ENCODE peak calls at places on chromosomes 13 and 19, in seven cellular contexts. N is A549, Z is HL-60, O is HepG2, S is GM23338, R is K562, I is HCT116. F is an unnamed sample.

GRCh38 chr19:33231511-33231910 is 5.9 kb upstream of the SLC7A10 start:
- DNase-seq in N (no peak), Z (no peak), O (no peak), S (no peak), R (no peak), I (no peak), F (no peak)

GRCh38 chr13:94079876-94080275 is 399.6 kb downstream of the DCT start:
- DNase-seq in N (no peak), Z (no peak), O (no peak), S (no peak), R (no peak), I (no peak), F (no peak)

GRCh38 chr13:83024955-83025594 is 857.2 kb downstream of the SLITRK1 start:
- DNase-seq in N (no peak), Z (no peak), O (no peak), S (no peak), R (no peak), I (no peak), F (no peak)

GRCh38 chr13:43360911-43361605 is 337.7 kb downstream of the DNAJC15 start:
- DNase-seq in N (no peak), Z (no peak), O (no peak), S (no peak), R (no peak), I (no peak), F (no peak)

GRCh38 chr19:46721269-46722003 is 4.5 kb upstream of the PRKD2 start:
- DNase-seq in N (peak), Z (no peak), O (peak), S (peak), R (peak), I (no peak), F (no peak)

GRCh38 chr13:63208811-63209210 is 1793.2 kb upstream of the PCDH20 start:
- DNase-seq in N (no peak), Z (no peak), O (no peak), S (no peak), R (no peak), I (no peak), F (no peak)

GRCh38 chr13:36395280-36395679 is 37.0 kb upstream of the CCNA1 start:
- DNase-seq in N (peak), Z (no peak), O (peak), S (peak), R (no peak), I (no peak), F (no peak)

GRCh38 chr13:77351326-77351725 is 24.4 kb upstream of the MYCBP2 start:
- DNase-seq in N (no peak), Z (no peak), O (no peak), S (no peak), R (no peak), I (no peak), F (no peak)

GRCh38 chr19:40603071-40603718 is 2.0 kb downstream of the LTBP4 start:
- DNase-seq in N (no peak), Z (no peak), O (peak), S (peak), R (no peak), I (no peak), F (no peak)
- H3K4me3 ChIP-seq in N (peak), Z (peak), O (peak), S (peak), R (peak), I (peak), F (peak)

GRCh38 chr13:110276553-110276950 is 30.4 kb downstream of the COL4A1 start:
- DNase-seq in N (no peak), Z (no peak), O (no peak), S (no peak), R (no peak), I (no peak), F (no peak)

GRCh38 chr13:110272651-110273050 is 34.3 kb downstream of the COL4A1 start:
- DNase-seq in N (no peak), Z (no peak), O (no peak), S (no peak), R (no peak), I (no peak), F (no peak)

GRCh38 chr13:110275931-110276552 is 30.9 kb downstream of the COL4A1 start:
- DNase-seq in N (no peak), Z (no peak), O (no peak), S (no peak), R (no peak), I (no peak), F (no peak)

GRCh38 chr13:110273254-110273653 is 33.7 kb downstream of the COL4A1 start:
- DNase-seq in N (no peak), Z (no peak), O (no peak), S (no peak), R (no peak), I (no peak), F (no peak)

DNA sequence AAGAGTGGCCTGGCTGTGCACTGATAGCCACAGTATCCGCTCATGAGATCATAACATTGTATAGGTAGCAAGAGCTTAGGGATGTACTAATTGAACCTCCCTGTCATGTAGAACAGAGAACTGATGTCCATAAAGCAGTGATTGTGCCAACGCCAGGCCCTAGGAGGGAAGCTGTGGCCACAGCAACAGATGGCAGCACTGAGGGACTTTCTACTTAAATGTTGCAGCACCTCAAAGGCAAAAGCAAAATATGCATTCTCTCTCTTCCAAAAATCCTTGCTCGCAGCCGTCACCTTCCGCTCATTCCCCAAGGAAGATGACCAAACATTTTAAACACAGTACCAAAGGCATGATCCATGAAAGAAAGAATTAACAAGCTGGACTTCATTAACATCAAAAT is 32.3 kb downstream of the COL4A1 start:
- DNase-seq in N (no peak), Z (no peak), O (no peak), S (peak), R (no peak), I (no peak), F (no peak)
- TF ChIP-seq CTCF in N (no peak), Z (peak), O (no peak), S (peak), R (no peak), I (peak), F (no peak)

GRCh38 chr13:87736849-87737400 is 65.8 kb downstream of the SLITRK5 start:
- DNase-seq in N (no peak), Z (no peak), O (no peak), S (no peak), R (no peak), I (no peak), F (no peak)
- TF ChIP-seq REST in N (no peak), Z (no peak), O (no peak), S (no peak), R (no peak), I (no peak), F (no peak)

GRCh38 chr13:114279770-114280169 is 1.6 kb upstream of the UPF3A start:
- DNase-seq in N (no peak), Z (no peak), O (no peak), S (no peak), R (no peak), I (no peak), F (no peak)
- H3K4me3 ChIP-seq in N (no peak), Z (no peak), O (no peak), S (no peak), R (no peak), I (no peak), F (no peak)

GRCh38 chr13:111050539-111050879 is 64.6 kb upstream of the ARHGEF7 start:
- DNase-seq in N (no peak), Z (no peak), O (no peak), S (no peak), R (no peak), I (no peak), F (no peak)
- TF ChIP-seq CTCF in N (no peak), Z (no peak), O (no peak), S (no peak), R (no peak), I (no peak), F (peak)

GRCh38 chr19:6250024-6250605 is 29.7 kb downstream of the MLLT1 start:
- DNase-seq in N (no peak), Z (no peak), O (no peak), S (no peak), R (no peak), I (no peak), F (no peak)
- TF ChIP-seq REST in N (no peak), Z (no peak), O (no peak), S (no peak), R (no peak), I (no peak), F (no peak)

DNA sequence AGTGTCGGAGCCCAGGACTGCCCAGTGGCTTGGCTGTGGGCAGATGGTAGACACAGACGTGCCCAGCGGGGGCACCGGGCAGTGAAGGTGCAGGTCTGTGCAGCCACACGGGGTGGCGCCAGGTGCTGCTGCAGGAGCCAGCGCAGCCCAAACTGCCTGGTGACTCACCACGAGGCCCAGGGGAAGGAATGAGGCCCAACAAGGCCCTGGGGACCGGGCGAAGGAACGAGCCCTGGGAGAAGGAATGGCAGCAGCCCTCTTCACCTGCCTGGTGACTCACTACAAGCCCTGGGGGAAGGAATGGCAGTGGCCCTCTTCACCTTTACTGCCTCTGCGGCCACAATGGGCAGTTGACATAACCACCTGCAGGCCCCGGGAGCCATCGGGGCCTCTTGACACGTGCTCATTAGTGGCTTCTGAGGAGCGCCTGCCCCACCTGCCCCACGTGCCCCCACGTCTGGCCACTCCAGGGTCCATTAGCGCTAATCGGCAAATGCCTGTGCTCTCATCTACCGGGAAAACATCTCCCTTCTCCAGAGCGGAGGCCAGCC is 9.3 kb downstream of the MED16 start:
- DNase-seq in N (no peak), Z (no peak), O (no peak), S (no peak), R (no peak), I (peak), F (no peak)
- H3K4me3 ChIP-seq in N (no peak), Z (no peak), O (no peak), S (no peak), R (no peak), I (no peak), F (no peak)

GRCh38 chr13:21675095-21676007 is 4.5 kb downstream of the FGF9 start:
- DNase-seq in N (no peak), Z (no peak), O (no peak), S (peak), R (no peak), I (no peak), F (no peak)
- TF ChIP-seq CTCF in N (no peak), Z (no peak), O (no peak), S (no peak), R (no peak), I (no peak), F (no peak)

DNA sequence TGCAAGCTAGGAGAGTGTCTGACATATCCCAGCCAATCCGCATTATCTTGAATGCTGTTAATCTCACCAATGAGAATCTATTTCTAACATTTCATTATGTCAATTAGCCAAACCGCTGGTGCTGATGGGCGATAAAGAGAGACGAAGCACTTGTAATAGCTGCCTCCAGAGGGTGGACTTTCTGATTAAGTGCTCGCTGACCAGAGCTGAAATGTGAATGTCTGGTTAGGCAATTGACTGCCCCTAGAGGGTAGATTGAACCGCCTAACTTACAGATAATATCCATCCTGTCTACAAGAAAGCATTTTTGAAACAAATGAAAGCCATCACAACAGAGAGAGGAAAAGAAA is 552 bp upstream of the GRWD1 start:
- DNase-seq in N (peak), Z (peak), O (peak), S (peak), R (peak), I (peak), F (no peak)
- TF ChIP-seq REST in N (no peak), Z (no peak), O (no peak), S (no peak), R (no peak), I (no peak), F (no peak)

DNA sequence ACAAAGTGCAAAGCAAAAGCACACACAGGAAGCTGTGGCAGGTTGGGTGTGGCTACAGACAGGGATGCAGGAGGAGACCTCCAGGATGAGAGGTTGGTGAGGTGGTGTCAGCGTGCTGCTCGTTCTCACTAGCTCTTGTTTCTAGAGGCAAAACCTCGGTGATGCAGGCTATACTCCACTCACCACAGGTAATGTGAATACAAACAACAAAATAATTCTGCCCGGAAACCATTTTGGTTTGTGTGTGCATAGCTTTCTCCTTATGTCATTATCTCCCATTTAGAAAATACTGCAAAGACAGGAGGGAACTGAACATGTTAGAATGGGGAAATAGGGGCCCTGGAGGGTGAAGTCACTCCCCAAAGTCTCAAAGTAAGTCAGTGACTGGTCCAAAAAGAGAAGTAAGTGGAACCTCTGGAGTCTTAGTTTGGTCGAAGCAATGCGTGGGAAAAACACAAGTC is 9.4 kb downstream of the LCP1 start:
- DNase-seq in N (no peak), Z (peak), O (no peak), S (no peak), R (no peak), I (no peak), F (no peak)
- H3K4me3 ChIP-seq in N (no peak), Z (no peak), O (no peak), S (no peak), R (no peak), I (no peak), F (no peak)

F was measured in Panc1.